ENCODE peak calls at places on chromosomes 6 and 20, in seven cellular contexts. B is IMR-90, E is HepG2, O is H1, F is K562, W is GM12878, T is SK-N-SH. R is an unnamed sample.
A peak's percentile ranks its signal among the peaks of the same experiment; 100 is the strongest.

GRCh38 chr20:47620808-47621805 is 119.4 kb downstream of the NCOA3 start:
- DNase-seq in B (peak; percentile 82), E (peak; percentile 66), O (no peak), F (peak; percentile 32), W (peak; percentile 32), T (peak; percentile 39), R (peak; percentile 71)

GRCh38 chr6:49801525-49801924 is 14.4 kb upstream of the PGK2 start:
- DNase-seq in B (no peak), E (no peak), O (no peak), F (no peak), W (no peak), T (no peak), R (no peak)

GRCh38 chr6:77633993-77634392 is 18.8 kb upstream of the MEI4 start:
- DNase-seq in B (no peak), E (no peak), O (no peak), F (no peak), W (no peak), T (no peak), R (no peak)

GRCh38 chr6:5981274-5982026 is 25.3 kb downstream of the NRN1 start:
- DNase-seq in B (peak; percentile 9), E (no peak), O (no peak), F (no peak), W (no peak), T (no peak), R (no peak)

GRCh38 chr6:43942616-43943015 is 172.6 kb downstream of the VEGFA start:
- DNase-seq in B (no peak), E (no peak), O (no peak), F (no peak), W (no peak), T (no peak), R (no peak)

GRCh38 chr6:135496805-135497411 is 632 bp downstream of the AHI1 start:
- DNase-seq in B (no peak), E (no peak), O (no peak), F (no peak), W (no peak), T (no peak), R (no peak)

GRCh38 chr6:31186052-31186734 is 15.7 kb upstream of the POU5F1 start:
- DNase-seq in B (no peak), E (peak; percentile 75), O (no peak), F (no peak), W (no peak), T (no peak), R (no peak)

GRCh38 chr6:127186889-127187288 is 68.4 kb downstream of the RSPO3 start:
- DNase-seq in B (no peak), E (peak; percentile 41), O (no peak), F (peak; percentile 33), W (no peak), T (peak; percentile 14), R (peak; percentile 3)

GRCh38 chr20:51573576-51574243 is 31.2 kb upstream of the NFATC2 start:
- DNase-seq in B (no peak), E (no peak), O (no peak), F (no peak), W (no peak), T (no peak), R (no peak)

GRCh38 chr20:1892122-1892385 is 3.2 kb upstream of the SIRPA start:
- DNase-seq in B (no peak), E (no peak), O (no peak), F (no peak), W (no peak), T (no peak), R (no peak)

GRCh38 chr6:47247227-47247797 is 62.4 kb downstream of the TNFRSF21 start:
- DNase-seq in B (no peak), E (no peak), O (no peak), F (no peak), W (no peak), T (peak; percentile 47), R (no peak)

GRCh38 chr6:39962831-39963230 is 28.6 kb upstream of the MOCS1 start:
- DNase-seq in B (peak; percentile 70), E (no peak), O (no peak), F (no peak), W (no peak), T (no peak), R (no peak)

GRCh38 chr6:119312875-119313338 is 36.7 kb downstream of the MAN1A1 start:
- DNase-seq in B (no peak), E (peak; percentile 24), O (no peak), F (peak; percentile 48), W (no peak), T (no peak), R (no peak)

GRCh38 chr20:35311409-35311808 is 19.2 kb upstream of the FAM83C start:
- DNase-seq in B (peak; percentile 77), E (no peak), O (no peak), F (no peak), W (no peak), T (no peak), R (peak; percentile 69)

GRCh38 chr6:7232351-7232750 is 80.6 kb downstream of the SSR1 start:
- DNase-seq in B (peak; percentile 36), E (no peak), O (no peak), F (no peak), W (no peak), T (no peak), R (no peak)

GRCh38 chr6:82951389-82951788 is 114.3 kb downstream of the UBE3D start:
- DNase-seq in B (no peak), E (no peak), O (no peak), F (no peak), W (no peak), T (no peak), R (no peak)

GRCh38 chr6:77034161-77034560 is 429.1 kb downstream of the HTR1B start:
- DNase-seq in B (peak; percentile 96), E (no peak), O (peak; percentile 38), F (no peak), W (no peak), T (no peak), R (no peak)

GRCh38 chr6:161226005-161226964 is 47.6 kb downstream of the AGPAT4 start:
- DNase-seq in B (no peak), E (no peak), O (no peak), F (peak; percentile 91), W (no peak), T (no peak), R (no peak)

GRCh38 chr6:40036186-40036585 is 101.9 kb upstream of the MOCS1 start:
- DNase-seq in B (no peak), E (no peak), O (no peak), F (no peak), W (no peak), T (no peak), R (no peak)

GRCh38 chr6:161076211-161076677 is 84.7 kb downstream of the MAP3K4 start:
- DNase-seq in B (no peak), E (no peak), O (no peak), F (no peak), W (no peak), T (no peak), R (no peak)

GRCh38 chr6:148999921-149000589 is 253.2 kb downstream of the UST start:
- DNase-seq in B (peak; percentile 87), E (no peak), O (no peak), F (no peak), W (no peak), T (no peak), R (no peak)

GRCh38 chr6:154157082-154157481 is 118.0 kb downstream of the OPRM1 start:
- DNase-seq in B (no peak), E (no peak), O (no peak), F (no peak), W (no peak), T (no peak), R (no peak)

GRCh38 chr20:16661738-16662137 is 68.1 kb upstream of the SNRPB2 start:
- DNase-seq in B (no peak), E (no peak), O (no peak), F (no peak), W (no peak), T (no peak), R (no peak)

GRCh38 chr6:43953794-43954310 is 173.4 kb downstream of the MRPL14 start:
- DNase-seq in B (no peak), E (peak; percentile 57), O (peak; percentile 31), F (no peak), W (no peak), T (peak; percentile 61), R (no peak)

GRCh38 chr6:45687570-45687969 is 309.8 kb upstream of the SUPT3H start:
- DNase-seq in B (no peak), E (no peak), O (no peak), F (no peak), W (no peak), T (no peak), R (no peak)

GRCh38 chr6:155832596-155832995 is 377.0 kb upstream of the NOX3 start:
- DNase-seq in B (peak; percentile 90), E (peak; percentile 13), O (peak; percentile 10), F (no peak), W (no peak), T (no peak), R (no peak)

GRCh38 chr6:32954983-32955802 is 2.3 kb upstream of the HLA-DMA start:
- DNase-seq in B (peak; percentile 13), E (peak; percentile 39), O (no peak), F (no peak), W (no peak), T (no peak), R (peak; percentile 54)

GRCh38 chr6:33507261-33507660 is 52.9 kb downstream of the ZBTB9 start:
- DNase-seq in B (no peak), E (no peak), O (no peak), F (no peak), W (no peak), T (no peak), R (no peak)

DNA sequence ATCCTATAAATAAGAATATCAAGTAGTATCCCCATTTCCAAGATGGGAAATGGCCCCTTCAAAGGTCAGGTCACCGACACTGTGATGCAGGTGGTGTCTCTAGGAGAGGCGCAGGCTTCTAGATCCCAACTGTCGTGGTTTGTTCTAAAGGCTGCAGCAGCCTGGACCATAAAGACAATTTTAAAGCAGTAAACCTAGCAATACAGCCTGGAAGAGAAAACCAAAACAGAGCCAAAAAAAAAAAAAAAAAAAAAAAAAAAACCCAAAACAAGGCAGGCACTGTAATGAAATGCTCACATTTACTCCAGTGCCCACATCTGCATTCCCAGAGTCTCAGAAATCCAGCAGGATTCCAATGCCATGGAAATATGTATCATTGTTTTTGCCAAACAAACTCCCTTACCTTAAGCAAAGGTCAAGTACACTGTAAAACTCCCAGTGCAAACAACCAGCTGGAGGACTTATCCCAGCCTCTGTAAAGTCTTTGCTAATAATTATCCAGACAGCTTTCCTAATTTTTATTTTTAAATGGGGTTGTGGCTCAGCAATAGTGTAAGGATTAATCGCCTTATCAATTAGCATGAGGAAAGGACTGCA is 98.2 kb downstream of the PSMG4 start:
- DNase-seq in B (no peak), E (peak; percentile 95), O (no peak), F (no peak), W (no peak), T (no peak), R (peak; percentile 34)
- TF ChIP-seq RFX5 in B (no peak), E (no peak), O (no peak), F (no peak), W (no peak), T (no peak), R (no peak)

GRCh38 chr6:17945111-17945510 is 42.3 kb downstream of the KIF13A start:
- DNase-seq in B (peak; percentile 44), E (no peak), O (no peak), F (no peak), W (no peak), T (no peak), R (no peak)
- TF ChIP-seq RAD21 in B (no peak), E (no peak), O (no peak), F (no peak), W (no peak), T (no peak), R (no peak)

GRCh38 chr20:14334306-14334930 is 3.0 kb downstream of the FLRT3 start:
- DNase-seq in B (peak; percentile 45), E (peak; percentile 48), O (peak; percentile 9), F (no peak), W (no peak), T (peak; percentile 37), R (peak; percentile 71)
- H3K4me3 ChIP-seq in B (no peak overlapping the region), E (no peak overlapping the region), O (no peak overlapping the region), F (no peak overlapping the region), W (no peak overlapping the region), T (no peak overlapping the region), R (peak overlapping the region; percentile 67)

GRCh38 chr6:150466196-150466595 is 97.4 kb downstream of the IYD start:
- DNase-seq in B (no peak), E (no peak), O (no peak), F (no peak), W (no peak), T (no peak), R (no peak)
- TF ChIP-seq RFX5 in B (no peak), E (no peak), O (no peak), F (no peak), W (no peak), T (no peak), R (no peak)